ENCODE peak calls at places on chromosomes 12 and 14, in ten cellular contexts. N, X, M, K, B, E, C, F, P and O are unnamed samples.

GRCh38 chr12:120175062-120175461 is 19.5 kb downstream of the GCN1 start:
- DNase-seq in N (no peak), X (no peak), M (no peak), K (no peak), B (no peak), E (no peak), C (no peak), F (no peak), P (no peak), O (no peak)

GRCh38 chr12:130879212-130879686 is 7.4 kb downstream of the RAN start:
- DNase-seq in N (no peak), X (no peak), M (no peak), K (no peak), B (no peak), E (peak; percentile 53), C (peak; percentile 62), F (no peak), P (no peak), O (no peak)

GRCh38 chr14:102777711-102778615 is 714 bp downstream of the TRAF3 start:
- DNase-seq in N (peak; percentile 26), X (peak; percentile 8), M (peak; percentile 17), K (no peak), B (peak; percentile 51), E (peak; percentile 47), C (peak; percentile 73), F (no peak), P (no peak), O (no peak)

GRCh38 chr12:115489253-115489652 is 788.2 kb downstream of the MED13L start:
- DNase-seq in N (no peak), X (no peak), M (no peak), K (no peak), B (no peak), E (no peak), C (no peak), F (no peak), P (no peak), O (no peak)

GRCh38 chr14:43356984-43357545 is 1150.0 kb downstream of the FSCB start:
- DNase-seq in N (peak; percentile 33), X (no peak), M (no peak), K (no peak), B (no peak), E (no peak), C (no peak), F (no peak), P (no peak), O (no peak)

GRCh38 chr12:26680724-26681455 is 152.1 kb downstream of the ITPR2 start:
- DNase-seq in N (no peak), X (peak; percentile 33), M (no peak), K (no peak), B (peak; percentile 67), E (no peak), C (no peak), F (no peak), P (no peak), O (no peak)

GRCh38 chr14:90807060-90807459 is 9.2 kb downstream of the TTC7B start:
- DNase-seq in N (no peak), X (no peak), M (no peak), K (no peak), B (no peak), E (no peak), C (no peak), F (no peak), P (no peak), O (no peak)

GRCh38 chr12:67772276-67773169 is 124.0 kb downstream of the DYRK2 start:
- DNase-seq in N (peak; percentile 46), X (no peak), M (no peak), K (no peak), B (peak; percentile 33), E (no peak), C (no peak), F (no peak), P (no peak), O (no peak)

GRCh38 chr14:55430024-55430690 is 10.3 kb downstream of the TBPL2 start:
- DNase-seq in N (peak; percentile 46), X (no peak), M (peak; percentile 58), K (peak; percentile 35), B (peak; percentile 86), E (peak; percentile 68), C (no peak), F (peak; percentile 61), P (peak; percentile 63), O (peak; percentile 34)

GRCh38 chr14:94769413-94770250 is at the start of gene GSC:
- DNase-seq in N (peak; percentile 58), X (peak; percentile 57), M (peak; percentile 38), K (peak; percentile 21), B (peak; percentile 49), E (peak; percentile 17), C (no peak), F (no peak), P (no peak), O (no peak)

GRCh38 chr12:41981758-41982157 is 162.9 kb downstream of the GXYLT1 start:
- DNase-seq in N (no peak), X (peak; percentile 24), M (no peak), K (no peak), B (peak; percentile 31), E (no peak), C (no peak), F (peak; percentile 51), P (no peak), O (peak; percentile 8)

GRCh38 chr14:34794941-34795340 is 80.2 kb downstream of the BAZ1A start:
- DNase-seq in N (no peak), X (no peak), M (no peak), K (no peak), B (peak; percentile 47), E (no peak), C (no peak), F (no peak), P (no peak), O (no peak)

GRCh38 chr12:12498210-12498609 is 64.5 kb downstream of the DUSP16 start:
- DNase-seq in N (no peak), X (no peak), M (no peak), K (no peak), B (no peak), E (no peak), C (no peak), F (no peak), P (no peak), O (no peak)

GRCh38 chr12:75656210-75656609 is 144.8 kb upstream of the KRR1 start:
- DNase-seq in N (no peak), X (no peak), M (no peak), K (no peak), B (no peak), E (no peak), C (no peak), F (no peak), P (no peak), O (no peak)

GRCh38 chr14:54564071-54564798 is 2.7 kb upstream of the SAMD4A start:
- DNase-seq in N (peak; percentile 55), X (no peak), M (no peak), K (no peak), B (peak; percentile 59), E (peak; percentile 44), C (no peak), F (peak; percentile 52), P (peak; percentile 64), O (no peak)

GRCh38 chr12:132218915-132219314 is 74.7 kb downstream of the NOC4L start:
- DNase-seq in N (peak; percentile 47), X (no peak), M (no peak), K (no peak), B (peak; percentile 15), E (peak; percentile 72), C (peak; percentile 74), F (no peak), P (no peak), O (no peak)

GRCh38 chr12:74794522-74794921 is 256.9 kb downstream of the ATXN7L3B start:
- DNase-seq in N (no peak), X (no peak), M (no peak), K (no peak), B (no peak), E (no peak), C (no peak), F (peak; percentile 59), P (no peak), O (no peak)

GRCh38 chr12:29283969-29284368 is 97.0 kb downstream of the ERGIC2 start:
- DNase-seq in N (no peak), X (no peak), M (no peak), K (no peak), B (peak; percentile 40), E (no peak), C (no peak), F (no peak), P (no peak), O (no peak)

GRCh38 chr12:78115889-78116288 is 285.2 kb downstream of the NAV3 start:
- DNase-seq in N (no peak), X (no peak), M (no peak), K (no peak), B (peak; percentile 64), E (peak; percentile 30), C (no peak), F (no peak), P (no peak), O (no peak)

GRCh38 chr14:90274808-90275454 is 18.6 kb downstream of the PSMC1 start:
- DNase-seq in N (no peak), X (no peak), M (no peak), K (no peak), B (peak; percentile 63), E (peak; percentile 22), C (peak; percentile 71), F (peak; percentile 70), P (no peak), O (peak; percentile 59)

GRCh38 chr14:74756326-74756725 is 6.8 kb upstream of the YLPM1 start:
- DNase-seq in N (no peak), X (no peak), M (no peak), K (no peak), B (no peak), E (no peak), C (no peak), F (no peak), P (no peak), O (no peak)

GRCh38 chr14:101808020-101808641 is 46.6 kb downstream of the PPP2R5C start:
- DNase-seq in N (no peak), X (peak; percentile 5), M (no peak), K (no peak), B (peak; percentile 55), E (peak; percentile 23), C (no peak), F (peak; percentile 46), P (no peak), O (no peak)

GRCh38 chr14:92122761-92123160 is 992 bp downstream of the CPSF2 start:
- DNase-seq in N (no peak), X (peak; percentile 8), M (no peak), K (no peak), B (peak; percentile 35), E (no peak), C (no peak), F (no peak), P (no peak), O (no peak)

GRCh38 chr12:51270067-51270846 is at the start of gene SMAGP:
- DNase-seq in N (no peak), X (peak; percentile 59), M (no peak), K (peak; percentile 51), B (peak; percentile 82), E (peak; percentile 73), C (peak; percentile 78), F (peak; percentile 57), P (peak; percentile 83), O (peak; percentile 52)

GRCh38 chr12:122830517-122831214 is 4.6 kb upstream of the HIP1R start:
- DNase-seq in N (no peak), X (peak; percentile 71), M (no peak), K (no peak), B (peak; percentile 98), E (peak; percentile 73), C (peak; percentile 21), F (peak; percentile 95), P (peak; percentile 89), O (peak; percentile 81)

GRCh38 chr12:126718365-126718764 is 1548.6 kb upstream of the TMEM132C start:
- DNase-seq in N (no peak), X (no peak), M (no peak), K (no peak), B (no peak), E (no peak), C (no peak), F (no peak), P (no peak), O (no peak)

GRCh38 chr12:132700212-132700913 is 10.3 kb upstream of the PGAM5 start:
- DNase-seq in N (no peak), X (no peak), M (no peak), K (no peak), B (peak; percentile 77), E (no peak), C (no peak), F (no peak), P (no peak), O (no peak)

GRCh38 chr12:94699796-94700195 is 49.4 kb upstream of the TMCC3 start:
- DNase-seq in N (no peak), X (no peak), M (no peak), K (no peak), B (no peak), E (no peak), C (no peak), F (no peak), P (no peak), O (no peak)